ENCODE peak calls at places on chromosome X, in five cellular contexts. D is SK-N-SH, U is GM12878, Y is HEK293T, P is K562. G is an unnamed sample.

GRCh38 chrX:100946521-100946920 is 17.8 kb upstream of the XKRX start:
- DNase-seq in D (no peak), U (no peak), Y (no peak), P (no peak), G (no peak)

GRCh38 chrX:133254666-133255065 is 36.5 kb upstream of the TFDP3 start:
- DNase-seq in D (no peak), U (no peak), Y (no peak), P (no peak), G (peak; percentile 20)

GRCh38 chrX:9885150-9885549 is 82.0 kb upstream of the CLDN34 start:
- DNase-seq in D (peak; percentile 67), U (no peak), Y (peak; percentile 53), P (peak; percentile 56), G (peak; percentile 30)

GRCh38 chrX:109635151-109635550 is 10.2 kb upstream of the KCNE5 start:
- DNase-seq in D (peak; percentile 32), U (no peak), Y (peak; percentile 66), P (peak; percentile 25), G (no peak)

GRCh38 chrX:9135901-9136510 is 102.1 kb upstream of the FAM9B start:
- DNase-seq in D (no peak), U (no peak), Y (no peak), P (no peak), G (no peak)

GRCh38 chrX:370963-371745 is 15.6 kb downstream of the PPP2R3B start:
- DNase-seq in D (no peak), U (no peak), Y (no peak), P (no peak), G (no peak)

GRCh38 chrX:18640686-18641085 is 31.2 kb downstream of the RS1 start:
- DNase-seq in D (no peak), U (no peak), Y (no peak), P (peak; percentile 3), G (no peak)

GRCh38 chrX:82765806-82766205 is 742.3 kb upstream of the POU3F4 start:
- DNase-seq in D (no peak), U (no peak), Y (no peak), P (no peak), G (no peak)

GRCh38 chrX:19571708-19572107 is 56.4 kb upstream of the MAP3K15 start:
- DNase-seq in D (no peak), U (no peak), Y (no peak), P (no peak), G (no peak)

GRCh38 chrX:142089193-142089592 is 115.9 kb downstream of the MAGEC2 start:
- DNase-seq in D (peak; percentile 1), U (no peak), Y (peak; percentile 10), P (peak; percentile 1), G (no peak)

GRCh38 chrX:143536176-143536575 is 18.9 kb upstream of the SPANXN3 start:
- DNase-seq in D (no peak), U (no peak), Y (no peak), P (no peak), G (no peak)

GRCh38 chrX:2183193-2183725 is 317.5 kb downstream of the DHRSX start:
- DNase-seq in D (no peak), U (no peak), Y (no peak), P (no peak), G (no peak)

DNA sequence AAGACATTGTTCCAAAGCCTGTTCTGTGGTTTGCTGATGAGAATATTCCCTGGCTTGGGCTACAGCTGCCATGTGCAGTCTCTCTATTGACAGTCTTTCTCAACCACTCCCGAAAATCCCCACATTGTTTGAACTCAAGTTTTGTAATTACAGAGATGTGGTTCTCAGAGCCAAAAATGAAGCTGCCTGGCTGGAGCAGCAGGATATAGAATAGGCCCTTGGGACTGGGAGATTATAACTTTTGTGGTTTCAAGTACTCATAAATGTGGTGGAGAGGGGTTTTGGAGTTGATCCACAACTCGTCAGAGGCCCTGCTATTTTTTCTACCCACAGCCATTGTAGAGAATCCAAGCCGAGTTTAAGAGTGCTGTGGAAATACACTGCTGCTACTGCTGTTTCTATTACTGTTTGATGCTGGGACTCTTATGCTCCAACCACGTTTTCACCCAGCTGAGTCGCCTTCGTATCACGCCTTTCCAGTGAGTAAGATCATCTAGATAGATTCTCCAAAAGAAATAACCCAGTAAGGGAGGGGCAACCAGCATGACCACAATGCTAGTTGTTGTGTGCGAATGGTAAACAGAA is 57.1 kb upstream of the ATXN3L start:
- DNase-seq in D (peak; percentile 8), U (no peak), Y (no peak), P (no peak), G (no peak)
- TF ChIP-seq FOXM1 in D (no peak), U (no peak), Y (no peak), P (no peak), G (no peak)

GRCh38 chrX:49203536-49203935 is 3.5 kb upstream of the SYP start:
- DNase-seq in D (no peak), U (no peak), Y (no peak), P (no peak), G (no peak)

GRCh38 chrX:49199906-49200771 is at the start of gene SYP:
- DNase-seq in D (peak; percentile 99), U (no peak), Y (peak; percentile 92), P (peak; percentile 97), G (peak; percentile 73)

GRCh38 chrX:49204017-49204416 is 4.0 kb upstream of the SYP start:
- DNase-seq in D (no peak), U (no peak), Y (no peak), P (no peak), G (no peak)

GRCh38 chrX:49204709-49205108 is 4.7 kb upstream of the SYP start:
- DNase-seq in D (no peak), U (no peak), Y (no peak), P (no peak), G (no peak)

GRCh38 chrX:49202022-49202421 is 2.0 kb upstream of the SYP start:
- DNase-seq in D (no peak), U (no peak), Y (no peak), P (no peak), G (no peak)
- TF ChIP-seq FOXM1 in D (no peak), U (no peak), Y (no peak), P (no peak), G (no peak)

GRCh38 chrX:23904096-23904495 is 3.6 kb downstream of the APOO start:
- DNase-seq in D (no peak), U (no peak), Y (no peak), P (peak; percentile 20), G (no peak)
- TF ChIP-seq FOXM1 in D (no peak), U (no peak), Y (no peak), P (no peak), G (no peak)

DNA sequence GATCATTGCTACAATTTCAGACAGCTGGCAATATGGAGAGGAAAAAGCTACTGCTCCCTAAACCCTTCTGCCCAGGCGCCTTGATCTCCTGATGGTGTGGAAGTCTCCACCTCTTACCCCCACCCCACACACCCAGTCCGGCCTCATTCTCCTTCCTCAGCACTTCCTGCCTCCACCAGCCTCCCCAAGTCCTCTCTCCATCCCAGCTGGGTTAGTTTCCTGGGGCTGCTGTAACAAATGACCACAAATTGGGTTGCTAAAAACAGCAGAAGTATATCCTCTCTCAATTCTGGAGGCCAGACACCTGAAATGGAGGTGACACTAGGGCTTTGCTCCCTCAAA is 1.1 kb upstream of the CCNQ start:
- DNase-seq in D (no peak), U (no peak), Y (no peak), P (no peak), G (no peak)
- TF ChIP-seq FOXM1 in D (no peak), U (no peak), Y (no peak), P (no peak), G (no peak)

GRCh38 chrX:15493118-15494082 is at the start of gene PIR:
- DNase-seq in D (peak; percentile 83), U (peak; percentile 17), Y (peak; percentile 88), P (peak; percentile 91), G (peak; percentile 80)
- TF ChIP-seq FOXM1 in D (no peak), U (no peak), Y (no peak), P (no peak), G (no peak)

GRCh38 chrX:24479924-24480722 is 15.0 kb downstream of the PDK3 start:
- DNase-seq in D (no peak), U (peak; percentile 81), Y (no peak), P (no peak), G (no peak)
- TF ChIP-seq FOXM1 in D (no peak), U (no peak), Y (no peak), P (no peak), G (no peak)